ENCODE peak calls at places on chromosomes 7 and 10, in five cellular contexts. O, Z, G, E and K are unnamed samples.

GRCh38 chr10:130576427-130576826 is 440.2 kb downstream of the GLRX3 start:
- DNase-seq in O (no peak), Z (no peak), G (no peak), E (no peak), K (no peak)

GRCh38 chr10:60732240-60733188 is 45.8 kb upstream of the CDK1 start:
- DNase-seq in O (peak; percentile 63), Z (no peak), G (peak; percentile 61), E (no peak), K (peak; percentile 51)

GRCh38 chr10:6275022-6275997 is 72.6 kb downstream of the PFKFB3 start:
- DNase-seq in O (peak; percentile 94), Z (peak; percentile 96), G (peak; percentile 97), E (peak; percentile 77), K (peak; percentile 80)

GRCh38 chr10:71805776-71806705 is 32.7 kb upstream of the VSIR start:
- DNase-seq in O (no peak), Z (no peak), G (no peak), E (no peak), K (peak; percentile 64)

GRCh38 chr10:62817120-62817762 is 1.1 kb upstream of the EGR2 start:
- DNase-seq in O (peak; percentile 75), Z (no peak), G (peak; percentile 76), E (no peak), K (peak; percentile 58)

GRCh38 chr10:17768957-17769356 is 17.0 kb downstream of the TMEM236 start:
- DNase-seq in O (no peak), Z (no peak), G (no peak), E (no peak), K (no peak)

GRCh38 chr7:138070908-138071307 is 5.4 kb upstream of the AKR1D1 start:
- DNase-seq in O (no peak), Z (no peak), G (no peak), E (no peak), K (no peak)

GRCh38 chr7:134710854-134711624 is 64.4 kb downstream of the BPGM start:
- DNase-seq in O (no peak), Z (no peak), G (no peak), E (no peak), K (no peak)

GRCh38 chr10:79394631-79395030 is 47.4 kb downstream of the PPIF start:
- DNase-seq in O (peak; percentile 64), Z (no peak), G (no peak), E (no peak), K (no peak)

GRCh38 chr10:17220652-17221100 is 7.4 kb upstream of the VIM start:
- DNase-seq in O (no peak), Z (no peak), G (no peak), E (no peak), K (no peak)

GRCh38 chr7:48004598-48004997 is 24.3 kb downstream of the SUN3 start:
- DNase-seq in O (no peak), Z (no peak), G (no peak), E (no peak), K (no peak)

GRCh38 chr10:96310359-96310669 is 6.1 kb downstream of the DNTT start:
- DNase-seq in O (no peak), Z (no peak), G (no peak), E (no peak), K (no peak)

GRCh38 chr7:131105803-131106680 is 221.6 kb upstream of the MKLN1 start:
- DNase-seq in O (peak; percentile 91), Z (peak; percentile 67), G (peak; percentile 93), E (peak; percentile 76), K (peak; percentile 87)

GRCh38 chr7:75969182-75969581 is 25.2 kb downstream of the TMEM120A start:
- DNase-seq in O (peak; percentile 95), Z (no peak), G (peak; percentile 84), E (no peak), K (no peak)
- TF ChIP-seq POLR2A in O (no peak), Z (no peak), G (no peak), E (no peak), K (no peak)

GRCh38 chr7:108570146-108570755 is 577 bp downstream of the DNAJB9 start:
- DNase-seq in O (peak; percentile 68), Z (peak; percentile 41), G (peak; percentile 74), E (no peak), K (peak; percentile 70)

GRCh38 chr7:108568801-108569380 is 615 bp downstream of the THAP5 start:
- DNase-seq in O (no peak), Z (peak; percentile 6), G (no peak), E (no peak), K (no peak)

GRCh38 chr7:108572487-108572886 is 2.8 kb downstream of the DNAJB9 start:
- DNase-seq in O (no peak), Z (no peak), G (no peak), E (no peak), K (no peak)

GRCh38 chr7:108565987-108566386 is 3.5 kb downstream of the THAP5 start:
- DNase-seq in O (no peak), Z (no peak), G (no peak), E (no peak), K (no peak)

GRCh38 chr7:108569381-108570145 is at the start of the genes DNAJB9 and THAP5:
- DNase-seq in O (peak; percentile 100), Z (peak; percentile 98), G (peak; percentile 100), E (peak; percentile 96), K (peak; percentile 99)
- TF ChIP-seq EP300 in O (no peak), Z (no peak), G (no peak), E (peak; percentile 100), K (no peak)

GRCh38 chr7:7317850-7318249 is 135.5 kb downstream of the C1GALT1 start:
- DNase-seq in O (no peak), Z (no peak), G (no peak), E (no peak), K (no peak)
- TF ChIP-seq POLR2A in O (no peak), Z (no peak), G (no peak), E (no peak), K (no peak)

DNA sequence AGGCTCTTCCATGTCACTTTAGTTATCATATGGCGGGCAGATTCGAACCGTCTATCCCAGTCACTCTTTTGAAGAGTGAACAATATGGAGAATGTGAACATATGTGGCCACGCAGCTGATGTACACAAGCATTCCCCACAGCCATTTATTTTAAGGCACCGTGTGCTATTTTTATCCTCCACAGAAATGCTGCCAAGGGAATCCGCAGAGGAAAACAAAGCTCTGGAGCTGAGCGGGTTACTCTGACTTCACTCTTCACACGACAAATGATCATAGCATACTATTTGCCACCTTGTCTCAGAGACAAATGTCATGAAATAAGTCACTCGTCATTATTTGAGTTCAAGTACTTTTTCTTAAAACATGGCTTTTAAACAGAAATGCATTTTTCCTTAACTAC is 100.3 kb downstream of the CTBP2 start:
- DNase-seq in O (no peak), Z (no peak), G (no peak), E (no peak), K (no peak)
- TF ChIP-seq EP300 in O (no peak), Z (no peak), G (no peak), E (no peak), K (no peak)